ENCODE peak calls at places on chromosomes 5 and 9, in six cellular contexts. F, O, H, I, V and T are unnamed samples.

GRCh38 chr5:65062684-65063083 is 294.0 kb downstream of the CWC27 start:
- DNase-seq in F (no peak), H (no peak), O (no peak), V (no peak), I (no peak), T (no peak)

GRCh38 chr9:105187781-105188180 is 56.7 kb upstream of the SLC44A1 start:
- DNase-seq in H (no peak), V (no peak), F (no peak), O (no peak), I (peak; percentile 15), T (no peak)

GRCh38 chr5:144076521-144077083 is 93.9 kb downstream of the YIPF5 start:
- DNase-seq in O (no peak), V (no peak), F (no peak), H (no peak), I (no peak), T (no peak)

GRCh38 chr9:93636172-93636661 is 59.8 kb downstream of the PHF2 start:
- DNase-seq in F (no peak), O (no peak), V (no peak), I (no peak), H (no peak), T (no peak)

GRCh38 chr5:74401566-74402320 is 238.8 kb downstream of the ENC1 start:
- DNase-seq in O (no peak), I (no peak), V (no peak), H (no peak), F (no peak), T (no peak)

GRCh38 chr5:96957125-96958041 is 21.5 kb downstream of the LNPEP start:
- DNase-seq in I (no peak), V (no peak), H (no peak), O (no peak), F (peak; percentile 45), T (no peak)

GRCh38 chr5:66932446-66932845 is 264.2 kb downstream of the CD180 start:
- DNase-seq in H (no peak), F (no peak), I (no peak), O (no peak), V (no peak), T (no peak)

GRCh38 chr5:31470608-31471007 is 61.3 kb downstream of the DROSHA start:
- DNase-seq in H (no peak), O (no peak), I (no peak), F (no peak), V (peak; percentile 90), T (no peak)

GRCh38 chr5:62083661-62084060 is 222.3 kb upstream of the KIF2A start:
- DNase-seq in O (no peak), V (no peak), H (no peak), F (no peak), I (no peak), T (no peak)

GRCh38 chr9:126722922-126723806 is 81.7 kb upstream of the ZBTB43 start:
- DNase-seq in I (no peak), O (peak; percentile 60), F (no peak), H (peak; percentile 62), V (peak; percentile 71), T (peak; percentile 51)

GRCh38 chr5:14452685-14453084 is 128.9 kb upstream of the OTULINL start:
- DNase-seq in H (no peak), I (no peak), O (no peak), F (no peak), V (no peak), T (no peak)

GRCh38 chr9:77841739-77842386 is 189.7 kb downstream of the GNAQ start:
- DNase-seq in H (no peak), V (no peak), F (peak; percentile 16), O (no peak), I (no peak), T (no peak)

GRCh38 chr5:115884704-115885103 is 43.0 kb downstream of the AP3S1 start:
- DNase-seq in I (no peak), F (no peak), H (no peak), O (no peak), V (no peak), T (no peak)

GRCh38 chr5:9498541-9499497 is 47.1 kb downstream of the SEMA5A start:
- DNase-seq in O (peak; percentile 52), I (peak; percentile 7), V (peak; percentile 51), H (no peak), F (no peak), T (no peak)

GRCh38 chr5:6832994-6833393 is 119.8 kb downstream of the TENT4A start:
- DNase-seq in O (no peak), V (no peak), F (no peak), H (no peak), I (no peak), T (no peak)

GRCh38 chr5:1204693-1205242 is 3.4 kb downstream of the SLC6A19 start:
- DNase-seq in O (no peak), H (no peak), V (peak; percentile 73), I (peak; percentile 71), F (no peak), T (no peak)

GRCh38 chr5:52838306-52839015 is 50.7 kb downstream of the ITGA1 start:
- DNase-seq in O (no peak), H (no peak), F (no peak), V (no peak), I (no peak), T (no peak)

GRCh38 chr9:37486256-37486615 is 488 bp downstream of the POLR1E start:
- DNase-seq in H (no peak), I (no peak), O (no peak), F (no peak), V (no peak), T (no peak)

GRCh38 chr5:109225695-109226094 is 184.1 kb downstream of the PJA2 start:
- DNase-seq in O (no peak), H (no peak), F (no peak), I (no peak), V (no peak), T (no peak)

GRCh38 chr9:116574027-116574679 is 113.0 kb upstream of the TRIM32 start:
- DNase-seq in F (no peak), I (peak; percentile 88), H (no peak), V (no peak), O (no peak), T (no peak)

GRCh38 chr5:169018980-169019379 is 282.0 kb downstream of the SLIT3 start:
- DNase-seq in O (no peak), V (no peak), I (no peak), F (no peak), H (no peak), T (no peak)

GRCh38 chr9:13139641-13140171 is 139.8 kb downstream of the MPDZ start:
- DNase-seq in O (no peak), H (no peak), I (peak; percentile 3), F (no peak), V (no peak), T (no peak)

GRCh38 chr5:35876922-35877321 is 20.2 kb downstream of the IL7R start:
- DNase-seq in I (no peak), H (no peak), V (no peak), F (no peak), O (no peak), T (no peak)

GRCh38 chr5:132254321-132254977 is 3.0 kb upstream of the PDLIM4 start:
- DNase-seq in F (no peak), I (no peak), H (no peak), O (no peak), V (no peak), T (no peak)

GRCh38 chr9:108412755-108413154 is 443.0 kb downstream of the ACTL7B start:
- DNase-seq in V (peak; percentile 14), O (peak; percentile 70), F (no peak), H (no peak), I (no peak), T (no peak)

GRCh38 chr5:10789021-10789420 is 28.0 kb upstream of the DAP start:
- DNase-seq in F (no peak), O (no peak), I (no peak), H (no peak), V (peak; percentile 20), T (no peak)

GRCh38 chr5:176528761-176529115 is 8.5 kb downstream of the RNF44 start:
- DNase-seq in I (no peak), H (no peak), O (no peak), V (no peak), F (no peak), T (no peak)

GRCh38 chr5:136819526-136820302 is 454.4 kb upstream of the TRPC7 start:
- DNase-seq in V (no peak), F (no peak), H (no peak), I (no peak), O (no peak), T (no peak)

GRCh38 chr5:134758176-134758503 is 439 bp upstream of the DDX46 start:
- DNase-seq in O (no peak), H (no peak), I (no peak), V (no peak), F (no peak), T (no peak)

GRCh38 chr5:134763221-134763620 is 4.6 kb downstream of the DDX46 start:
- DNase-seq in F (no peak), O (no peak), I (no peak), H (no peak), V (no peak), T (no peak)

GRCh38 chr5:134758504-134759341 is at the start of gene DDX46:
- DNase-seq in V (peak; percentile 97), I (peak; percentile 85), F (peak; percentile 64), O (peak; percentile 97), H (peak; percentile 93), T (peak; percentile 91)
- TF ChIP-seq POLR2A in V (peak; percentile 96), I (peak; percentile 89), F (peak; percentile 95), O (peak; percentile 94), H (peak; percentile 93), T (peak; percentile 91)

DNA sequence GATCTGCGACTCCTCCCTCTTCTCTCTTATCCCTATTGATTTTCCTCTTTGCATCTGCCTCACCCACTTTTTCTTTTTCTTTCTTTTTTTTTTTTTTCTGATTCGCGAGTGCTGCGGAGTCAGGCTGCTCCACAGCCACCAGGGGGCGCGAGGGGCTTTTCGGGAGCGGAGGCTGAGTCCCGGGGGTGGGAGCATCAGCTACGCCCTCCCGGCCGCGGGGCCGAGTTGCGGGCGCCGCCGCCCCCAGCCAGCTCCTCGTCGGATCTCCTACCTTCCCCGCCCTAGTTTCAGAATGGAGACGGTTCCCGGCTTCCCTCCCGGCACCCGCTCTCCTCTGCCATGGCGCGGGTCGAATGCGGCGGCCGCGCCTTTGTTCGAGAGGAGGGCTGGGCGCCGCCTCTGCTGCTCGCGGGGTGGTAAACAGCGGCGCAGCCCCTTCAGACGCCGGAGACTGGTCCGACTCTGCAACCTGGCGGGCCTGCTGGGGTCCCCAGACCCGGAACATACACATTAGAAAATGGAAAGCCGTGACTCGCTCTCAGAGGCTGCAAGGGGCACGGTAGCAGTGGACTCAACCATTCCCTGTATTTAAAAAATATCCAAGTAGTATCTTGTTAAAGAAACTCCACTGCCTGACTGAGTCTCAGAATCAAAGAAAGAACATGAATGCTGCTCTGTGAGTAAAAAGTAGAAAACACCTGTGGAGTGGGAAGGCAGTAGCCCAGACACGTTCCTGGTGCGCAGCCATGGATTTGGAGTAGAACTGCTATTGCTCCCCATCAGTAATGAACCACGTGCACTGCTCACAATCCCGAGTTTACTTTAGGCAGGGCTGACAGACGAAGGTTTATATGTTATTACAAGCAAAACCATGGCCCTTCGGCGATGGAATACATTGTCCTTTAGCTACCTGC is 55.7 kb downstream of the DPYSL3 start:
- DNase-seq in I (peak; percentile 52), H (peak; percentile 83), F (no peak), O (peak; percentile 94), V (peak; percentile 63), T (peak; percentile 85)
- TF ChIP-seq POLR2AphosphoS5 in I (no peak), H (no peak), F (no peak), O (peak; percentile 9), V (no peak), T (no peak)

GRCh38 chr9:35729700-35730485 is 2.1 kb downstream of the TLN1 start:
- DNase-seq in H (no peak), F (no peak), V (peak; percentile 85), O (no peak), I (peak; percentile 41), T (no peak)
- TF ChIP-seq TAF1 in H (no peak), F (no peak), V (peak; percentile 5), O (no peak), I (no peak), T (no peak)

GRCh38 chr9:137129456-137130175 is 9.3 kb upstream of the GRIN1 start:
- DNase-seq in V (peak; percentile 97), F (peak; percentile 75), I (peak; percentile 81), H (peak; percentile 94), O (peak; percentile 90), T (peak; percentile 93)
- TF ChIP-seq POLR2A in V (peak; percentile 88), F (peak; percentile 83), I (peak; percentile 73), H (peak; percentile 65), O (peak; percentile 80), T (peak; percentile 66)